ENCODE peak calls at places on chromosomes 5 and 9, in seven cellular contexts. One of them, this sample, is unnamed.
A peak's percentile ranks its signal among the peaks of the same experiment; 100 is the strongest.

GRCh38 chr5:134465856-134466240 is 54.2 kb upstream of the CDKN2AIPNL start:
- DNase-seq in activated naive CD4-positive, alpha-beta T cell treated with anti-CD3 and anti-CD28 coated beads, Interleukin-2, amount 10 ng/mL, durations not matched to agents 7 days and 5 days: peak; percentile 50
- DNase-seq in OCI-LY7: no peak
- DNase-seq in heart left ventricle: peak; percentile 89
- DNase-seq in D341Med: peak; percentile 95
- DNase-seq in T-helper 1 cell: peak; percentile 18
- DNase-seq in kidney tubule cell: peak; percentile 93
- DNase-seq in this sample: peak; percentile 73

GRCh38 chr5:20974423-20974822 is 986.4 kb upstream of the CDH18 start:
- DNase-seq in heart left ventricle: no peak
- DNase-seq in activated naive CD4-positive, alpha-beta T cell treated with anti-CD3 and anti-CD28 coated beads, Interleukin-2, amount 10 ng/mL, durations not matched to agents 7 days and 5 days: no peak
- DNase-seq in OCI-LY7: no peak
- DNase-seq in kidney tubule cell: no peak
- DNase-seq in T-helper 1 cell: no peak
- DNase-seq in D341Med: no peak
- DNase-seq in this sample: no peak

GRCh38 chr5:55510523-55510880 is 24.3 kb downstream of the PLPP1 start:
- DNase-seq in D341Med: no peak
- DNase-seq in activated naive CD4-positive, alpha-beta T cell treated with anti-CD3 and anti-CD28 coated beads, Interleukin-2, amount 10 ng/mL, durations not matched to agents 7 days and 5 days: no peak
- DNase-seq in heart left ventricle: no peak
- DNase-seq in T-helper 1 cell: no peak
- DNase-seq in OCI-LY7: no peak
- DNase-seq in kidney tubule cell: no peak
- DNase-seq in this sample: no peak

GRCh38 chr9:95316794-95317118 is 753 bp downstream of the FANCC start:
- DNase-seq in T-helper 1 cell: no peak
- DNase-seq in kidney tubule cell: peak; percentile 74
- DNase-seq in heart left ventricle: peak; percentile 49
- DNase-seq in OCI-LY7: peak; percentile 76
- DNase-seq in activated naive CD4-positive, alpha-beta T cell treated with anti-CD3 and anti-CD28 coated beads, Interleukin-2, amount 10 ng/mL, durations not matched to agents 7 days and 5 days: no peak
- DNase-seq in D341Med: peak; percentile 91
- DNase-seq in this sample: peak; percentile 75

GRCh38 chr5:147403659-147404640 is 105.9 kb downstream of the DPYSL3 start:
- DNase-seq in activated naive CD4-positive, alpha-beta T cell treated with anti-CD3 and anti-CD28 coated beads, Interleukin-2, amount 10 ng/mL, durations not matched to agents 7 days and 5 days: no peak
- DNase-seq in OCI-LY7: no peak
- DNase-seq in T-helper 1 cell: no peak
- DNase-seq in D341Med: no peak
- DNase-seq in heart left ventricle: peak; percentile 59
- DNase-seq in kidney tubule cell: peak; percentile 95
- DNase-seq in this sample: no peak

GRCh38 chr5:78547731-78548189 is 100.8 kb downstream of the LHFPL2 start:
- DNase-seq in T-helper 1 cell: no peak
- DNase-seq in activated naive CD4-positive, alpha-beta T cell treated with anti-CD3 and anti-CD28 coated beads, Interleukin-2, amount 10 ng/mL, durations not matched to agents 7 days and 5 days: no peak
- DNase-seq in OCI-LY7: no peak
- DNase-seq in kidney tubule cell: no peak
- DNase-seq in heart left ventricle: peak; percentile 94
- DNase-seq in D341Med: peak; percentile 55
- DNase-seq in this sample: no peak

GRCh38 chr5:173204185-173204979 is 30.6 kb downstream of the NKX2-5 start:
- DNase-seq in heart left ventricle: no peak
- DNase-seq in activated naive CD4-positive, alpha-beta T cell treated with anti-CD3 and anti-CD28 coated beads, Interleukin-2, amount 10 ng/mL, durations not matched to agents 7 days and 5 days: peak; percentile 43
- DNase-seq in OCI-LY7: peak; percentile 51
- DNase-seq in kidney tubule cell: peak; percentile 35
- DNase-seq in T-helper 1 cell: peak; percentile 13
- DNase-seq in D341Med: no peak
- DNase-seq in this sample: peak; percentile 20

GRCh38 chr9:109027176-109027575 is 13.9 kb upstream of the CTNNAL1 start:
- DNase-seq in heart left ventricle: no peak
- DNase-seq in kidney tubule cell: no peak
- DNase-seq in activated naive CD4-positive, alpha-beta T cell treated with anti-CD3 and anti-CD28 coated beads, Interleukin-2, amount 10 ng/mL, durations not matched to agents 7 days and 5 days: no peak
- DNase-seq in D341Med: peak; percentile 63
- DNase-seq in T-helper 1 cell: no peak
- DNase-seq in OCI-LY7: no peak
- DNase-seq in this sample: no peak

GRCh38 chr5:172636279-172637050 is 4.6 kb upstream of the NEURL1B start:
- DNase-seq in OCI-LY7: no peak
- DNase-seq in D341Med: no peak
- DNase-seq in kidney tubule cell: no peak
- DNase-seq in T-helper 1 cell: no peak
- DNase-seq in activated naive CD4-positive, alpha-beta T cell treated with anti-CD3 and anti-CD28 coated beads, Interleukin-2, amount 10 ng/mL, durations not matched to agents 7 days and 5 days: no peak
- DNase-seq in heart left ventricle: no peak
- DNase-seq in this sample: no peak

GRCh38 chr5:91443028-91443427 is 59.9 kb upstream of the ARRDC3 start:
- DNase-seq in activated naive CD4-positive, alpha-beta T cell treated with anti-CD3 and anti-CD28 coated beads, Interleukin-2, amount 10 ng/mL, durations not matched to agents 7 days and 5 days: no peak
- DNase-seq in T-helper 1 cell: no peak
- DNase-seq in D341Med: no peak
- DNase-seq in OCI-LY7: no peak
- DNase-seq in kidney tubule cell: peak; percentile 72
- DNase-seq in heart left ventricle: no peak
- DNase-seq in this sample: no peak

GRCh38 chr9:130139251-130139650 is 33.0 kb upstream of the NCS1 start:
- DNase-seq in T-helper 1 cell: no peak
- DNase-seq in OCI-LY7: no peak
- DNase-seq in heart left ventricle: no peak
- DNase-seq in D341Med: no peak
- DNase-seq in kidney tubule cell: no peak
- DNase-seq in activated naive CD4-positive, alpha-beta T cell treated with anti-CD3 and anti-CD28 coated beads, Interleukin-2, amount 10 ng/mL, durations not matched to agents 7 days and 5 days: no peak
- DNase-seq in this sample: no peak

GRCh38 chr9:125428060-125428481 is 166.4 kb downstream of the GAPVD1 start:
- DNase-seq in activated naive CD4-positive, alpha-beta T cell treated with anti-CD3 and anti-CD28 coated beads, Interleukin-2, amount 10 ng/mL, durations not matched to agents 7 days and 5 days: peak; percentile 43
- DNase-seq in kidney tubule cell: peak; percentile 35
- DNase-seq in OCI-LY7: peak; percentile 64
- DNase-seq in T-helper 1 cell: no peak
- DNase-seq in D341Med: peak; percentile 80
- DNase-seq in heart left ventricle: no peak
- DNase-seq in this sample: peak; percentile 36

GRCh38 chr9:88716636-88717035 is 181.7 kb downstream of the NXNL2 start:
- DNase-seq in T-helper 1 cell: no peak
- DNase-seq in OCI-LY7: no peak
- DNase-seq in kidney tubule cell: no peak
- DNase-seq in activated naive CD4-positive, alpha-beta T cell treated with anti-CD3 and anti-CD28 coated beads, Interleukin-2, amount 10 ng/mL, durations not matched to agents 7 days and 5 days: no peak
- DNase-seq in heart left ventricle: no peak
- DNase-seq in D341Med: no peak
- DNase-seq in this sample: no peak

GRCh38 chr5:77232959-77233358 is 22.5 kb downstream of the PDE8B start:
- DNase-seq in activated naive CD4-positive, alpha-beta T cell treated with anti-CD3 and anti-CD28 coated beads, Interleukin-2, amount 10 ng/mL, durations not matched to agents 7 days and 5 days: no peak
- DNase-seq in heart left ventricle: no peak
- DNase-seq in D341Med: no peak
- DNase-seq in OCI-LY7: no peak
- DNase-seq in kidney tubule cell: peak; percentile 20
- DNase-seq in T-helper 1 cell: no peak
- DNase-seq in this sample: no peak

GRCh38 chr9:35756275-35756742 is 2.2 kb upstream of the MSMP start:
- DNase-seq in OCI-LY7: no peak
- DNase-seq in activated naive CD4-positive, alpha-beta T cell treated with anti-CD3 and anti-CD28 coated beads, Interleukin-2, amount 10 ng/mL, durations not matched to agents 7 days and 5 days: no peak
- DNase-seq in T-helper 1 cell: peak; percentile 71
- DNase-seq in D341Med: peak; percentile 86
- DNase-seq in heart left ventricle: peak; percentile 65
- DNase-seq in kidney tubule cell: peak; percentile 70
- DNase-seq in this sample: peak; percentile 79

GRCh38 chr9:90071257-90071656 is 466.4 kb downstream of the GADD45G start:
- DNase-seq in D341Med: no peak
- DNase-seq in T-helper 1 cell: no peak
- DNase-seq in activated naive CD4-positive, alpha-beta T cell treated with anti-CD3 and anti-CD28 coated beads, Interleukin-2, amount 10 ng/mL, durations not matched to agents 7 days and 5 days: no peak
- DNase-seq in kidney tubule cell: no peak
- DNase-seq in heart left ventricle: no peak
- DNase-seq in OCI-LY7: no peak
- DNase-seq in this sample: no peak

GRCh38 chr9:3873818-3874217 is 348.0 kb upstream of the RFX3 start:
- DNase-seq in T-helper 1 cell: no peak
- DNase-seq in heart left ventricle: no peak
- DNase-seq in activated naive CD4-positive, alpha-beta T cell treated with anti-CD3 and anti-CD28 coated beads, Interleukin-2, amount 10 ng/mL, durations not matched to agents 7 days and 5 days: no peak
- DNase-seq in D341Med: no peak
- DNase-seq in kidney tubule cell: no peak
- DNase-seq in OCI-LY7: no peak
- DNase-seq in this sample: no peak

GRCh38 chr9:129182625-129183494 is 4.8 kb upstream of the IER5L start:
- DNase-seq in OCI-LY7: no peak
- DNase-seq in activated naive CD4-positive, alpha-beta T cell treated with anti-CD3 and anti-CD28 coated beads, Interleukin-2, amount 10 ng/mL, durations not matched to agents 7 days and 5 days: no peak
- DNase-seq in T-helper 1 cell: no peak
- DNase-seq in kidney tubule cell: peak; percentile 26
- DNase-seq in heart left ventricle: no peak
- DNase-seq in D341Med: peak; percentile 38
- DNase-seq in this sample: no peak

GRCh38 chr9:112570731-112571167 is 84.1 kb downstream of the KIAA1958 start:
- DNase-seq in T-helper 1 cell: no peak
- DNase-seq in kidney tubule cell: no peak
- DNase-seq in heart left ventricle: no peak
- DNase-seq in OCI-LY7: no peak
- DNase-seq in D341Med: peak; percentile 63
- DNase-seq in activated naive CD4-positive, alpha-beta T cell treated with anti-CD3 and anti-CD28 coated beads, Interleukin-2, amount 10 ng/mL, durations not matched to agents 7 days and 5 days: no peak
- DNase-seq in this sample: no peak

GRCh38 chr5:124583469-124584350 is 162.7 kb downstream of the ZNF608 start:
- DNase-seq in activated naive CD4-positive, alpha-beta T cell treated with anti-CD3 and anti-CD28 coated beads, Interleukin-2, amount 10 ng/mL, durations not matched to agents 7 days and 5 days: peak; percentile 24
- DNase-seq in OCI-LY7: peak; percentile 34
- DNase-seq in T-helper 1 cell: no peak
- DNase-seq in heart left ventricle: no peak
- DNase-seq in D341Med: no peak
- DNase-seq in kidney tubule cell: peak; percentile 90
- DNase-seq in this sample: peak; percentile 22

This sample was measured in DND-41.